ENCODE peak calls at places on chromosomes 16 and 17, in eight cellular contexts. Z is AG09309, G is fibroblast of the aortic adventitia, D is mucosa of descending colon, F is AG04450, S is tibial nerve, R is cardiac fibroblast, V is lower leg skin. K is an unnamed sample.

GRCh38 chr17:4645642-4646041 is 4.2 kb upstream of the ALOX15 start:
- DNase-seq in Z (no peak), G (no peak), D (no peak), F (no peak), S (no peak), R (no peak), V (no peak), K (no peak)

GRCh38 chr17:78611636-78612035 is 34.4 kb upstream of the DNAH17 start:
- DNase-seq in Z (no peak), G (peak), D (no peak), F (peak), S (no peak), R (peak), V (no peak), K (no peak)

GRCh38 chr17:28347261-28347891 is 10.0 kb downstream of the POLDIP2 start:
- DNase-seq in Z (peak), G (peak), D (no peak), F (peak), S (no peak), R (peak), V (no peak), K (peak)

GRCh38 chr16:25023541-25023940 is 8.4 kb upstream of the ARHGAP17 start:
- DNase-seq in Z (no peak), G (no peak), D (no peak), F (no peak), S (no peak), R (no peak), V (no peak), K (no peak)

GRCh38 chr17:64051153-64051552 is 30.7 kb upstream of the ICAM2 start:
- DNase-seq in Z (no peak), G (no peak), D (no peak), F (no peak), S (no peak), R (no peak), V (no peak), K (no peak)

GRCh38 chr17:49906511-49907136 is 58.8 kb upstream of the TAC4 start:
- DNase-seq in Z (no peak), G (no peak), D (no peak), F (no peak), S (no peak), R (no peak), V (no peak), K (no peak)

GRCh38 chr17:35865412-35866355 is 3.0 kb downstream of the HEATR9 start:
- DNase-seq in Z (no peak), G (peak), D (no peak), F (no peak), S (no peak), R (peak), V (no peak), K (peak)

GRCh38 chr17:44266402-44267164 is 1.4 kb downstream of the SLC4A1 start:
- DNase-seq in Z (no peak), G (peak), D (no peak), F (no peak), S (no peak), R (no peak), V (no peak), K (no peak)

GRCh38 chr17:44191941-44192496 is 5.2 kb downstream of the TMUB2 start:
- DNase-seq in Z (no peak), G (no peak), D (no peak), F (no peak), S (no peak), R (no peak), V (no peak), K (no peak)

GRCh38 chr16:81873843-81874752 is 95.0 kb downstream of the PLCG2 start:
- DNase-seq in Z (no peak), G (peak), D (no peak), F (no peak), S (peak), R (peak), V (peak), K (peak)

GRCh38 chr17:41972571-41973411 is 6.2 kb downstream of the CNP start:
- DNase-seq in Z (no peak), G (no peak), D (peak), F (no peak), S (no peak), R (peak), V (no peak), K (peak)

GRCh38 chr16:17591655-17592405 is 121.1 kb upstream of the XYLT1 start:
- DNase-seq in Z (no peak), G (no peak), D (no peak), F (no peak), S (no peak), R (no peak), V (no peak), K (no peak)

GRCh38 chr16:85639529-85640253 is 26.6 kb downstream of the GSE1 start:
- DNase-seq in Z (no peak), G (no peak), D (no peak), F (no peak), S (no peak), R (no peak), V (peak), K (no peak)

GRCh38 chr16:65012357-65012756 is 109.5 kb downstream of the CDH11 start:
- DNase-seq in Z (peak), G (peak), D (no peak), F (no peak), S (no peak), R (peak), V (no peak), K (peak)

GRCh38 chr17:65745241-65745640 is 183.8 kb upstream of the AXIN2 start:
- DNase-seq in Z (no peak), G (no peak), D (no peak), F (no peak), S (no peak), R (no peak), V (no peak), K (no peak)

GRCh38 chr16:56340416-56340815 is 84.9 kb downstream of the AMFR start:
- DNase-seq in Z (no peak), G (no peak), D (peak), F (no peak), S (no peak), R (no peak), V (no peak), K (no peak)

GRCh38 chr16:84501077-84501735 is 3.3 kb downstream of the MEAK7 start:
- DNase-seq in Z (no peak), G (peak), D (no peak), F (no peak), S (no peak), R (peak), V (no peak), K (peak)

GRCh38 chr17:74919440-74920305 is 3.4 kb downstream of the USH1G start:
- DNase-seq in Z (no peak), G (peak), D (no peak), F (no peak), S (no peak), R (peak), V (no peak), K (no peak)

GRCh38 chr16:15811778-15812750 is 44.8 kb downstream of the MYH11 start:
- DNase-seq in Z (peak), G (peak), D (no peak), F (peak), S (no peak), R (peak), V (peak), K (peak)

GRCh38 chr16:15810411-15810810 is 46.4 kb downstream of the MYH11 start:
- DNase-seq in Z (no peak), G (no peak), D (no peak), F (no peak), S (no peak), R (no peak), V (no peak), K (no peak)

GRCh38 chr16:15811416-15811777 is 45.4 kb downstream of the MYH11 start:
- DNase-seq in Z (peak), G (no peak), D (no peak), F (no peak), S (no peak), R (no peak), V (no peak), K (no peak)

GRCh38 chr16:15808071-15808470 is 48.8 kb downstream of the MYH11 start:
- DNase-seq in Z (no peak), G (no peak), D (no peak), F (no peak), S (no peak), R (no peak), V (no peak), K (peak)

GRCh38 chr16:15810949-15811348 is 45.9 kb downstream of the MYH11 start:
- DNase-seq in Z (no peak), G (no peak), D (no peak), F (no peak), S (no peak), R (no peak), V (no peak), K (no peak)
- TF ChIP-seq CTCF in Z (no peak), G (no peak), D (no peak), F (no peak), S (no peak), R (no peak), V (no peak), K (no peak)

DNA sequence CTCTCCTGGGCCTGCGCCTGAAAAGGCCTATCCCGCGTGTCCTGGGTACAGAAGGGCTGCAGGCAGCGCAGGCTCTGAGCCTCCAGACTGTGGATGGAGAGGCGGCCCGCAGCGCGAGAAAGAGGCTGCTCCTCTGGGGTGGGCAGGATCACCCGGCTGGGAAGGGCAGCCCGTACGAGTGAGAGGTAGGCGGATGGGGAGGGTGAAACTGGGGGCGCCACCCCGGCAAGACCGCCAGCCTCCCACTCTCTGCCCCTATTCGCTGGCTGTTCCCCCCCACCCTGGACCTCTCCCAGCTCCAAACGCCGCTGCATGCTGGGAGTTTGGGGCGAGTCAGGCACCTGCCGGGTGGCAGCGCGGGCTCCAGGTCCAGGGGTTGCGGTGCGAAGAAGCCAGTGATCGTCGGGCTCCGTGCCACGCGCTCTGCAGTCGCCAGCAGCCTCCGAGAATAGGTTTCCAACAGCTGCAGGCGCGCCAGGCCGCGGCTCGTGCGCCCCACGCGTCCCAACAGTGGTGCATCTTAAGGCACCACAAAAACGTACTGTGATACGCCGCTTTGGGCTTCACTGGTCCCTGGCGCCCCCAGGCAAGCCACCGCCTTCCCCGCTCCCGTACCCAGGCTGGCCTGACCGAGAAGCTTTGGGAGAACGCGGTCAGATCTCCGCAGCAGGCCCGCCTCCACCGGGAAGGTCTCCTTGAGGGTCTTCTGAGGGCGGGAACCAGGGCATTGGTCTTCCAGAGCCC is 1.1 kb downstream of the NOXO1 start:
- DNase-seq in Z (no peak), G (no peak), D (no peak), F (no peak), S (no peak), R (no peak), V (no peak), K (no peak)
- H3K4me3 ChIP-seq in Z (no peak), G (no peak), D (no peak), F (no peak), S (no peak), R (no peak), V (no peak), K (no peak)

GRCh38 chr17:38605230-38605851 is 411 bp downstream of the SRCIN1 start:
- DNase-seq in Z (no peak), G (no peak), D (no peak), F (no peak), S (no peak), R (no peak), V (no peak), K (no peak)

GRCh38 chr17:38605852-38606645 is at the start of gene SRCIN1:
- DNase-seq in Z (no peak), G (no peak), D (peak), F (no peak), S (no peak), R (no peak), V (no peak), K (no peak)

GRCh38 chr17:38602862-38603785 is 2.6 kb downstream of the SRCIN1 start:
- DNase-seq in Z (no peak), G (no peak), D (no peak), F (no peak), S (no peak), R (no peak), V (no peak), K (no peak)

GRCh38 chr17:38603786-38604478 is 1.8 kb downstream of the SRCIN1 start:
- DNase-seq in Z (no peak), G (no peak), D (no peak), F (no peak), S (no peak), R (no peak), V (no peak), K (no peak)

GRCh38 chr17:38604479-38605229 is 1.1 kb downstream of the SRCIN1 start:
- DNase-seq in Z (no peak), G (no peak), D (no peak), F (no peak), S (no peak), R (no peak), V (no peak), K (no peak)
- TF ChIP-seq CTCF in Z (no peak), G (no peak), D (no peak), F (no peak), S (no peak), R (no peak), V (no peak), K (no peak)

DNA sequence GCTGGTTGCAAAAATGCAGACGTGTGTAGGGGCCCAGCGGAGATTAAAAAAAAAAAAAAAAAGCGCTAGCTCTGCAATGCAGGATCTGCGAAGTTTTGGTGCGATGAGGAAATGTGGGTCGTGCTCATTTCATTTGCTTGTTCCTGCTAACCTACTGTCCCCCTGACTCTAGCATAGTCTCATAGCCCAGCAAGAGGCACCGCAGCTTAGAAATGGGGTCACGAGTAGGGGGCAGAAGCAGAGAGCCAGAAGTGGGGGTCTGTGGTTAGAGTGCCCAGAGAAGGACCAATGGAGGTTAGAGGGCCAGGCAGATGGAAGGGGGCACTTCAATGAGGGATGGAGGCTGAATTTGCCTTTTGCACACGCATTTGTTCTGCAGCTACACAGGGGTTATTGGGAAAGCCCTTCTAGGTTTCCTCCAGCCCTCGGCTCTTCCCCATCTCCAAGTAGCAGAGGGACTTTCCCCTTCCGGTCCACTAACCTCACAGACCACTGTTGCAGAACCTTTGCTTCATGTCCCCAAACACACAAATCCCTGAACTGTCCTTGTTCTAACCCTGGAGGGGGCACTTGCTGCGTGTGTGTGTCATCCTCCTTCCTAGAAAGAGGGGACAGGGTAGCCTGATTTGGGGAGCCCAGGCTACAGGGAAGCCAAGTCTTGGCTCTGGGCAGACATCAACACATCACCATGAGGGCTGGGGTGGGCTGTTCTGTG is 7.0 kb upstream of the NR1D1 start:
- DNase-seq in Z (no peak), G (peak), D (no peak), F (no peak), S (no peak), R (peak), V (peak), K (no peak)
- H3K4me3 ChIP-seq in Z (no peak), G (no peak), D (no peak), F (no peak), S (peak), R (no peak), V (no peak), K (no peak)

DNA sequence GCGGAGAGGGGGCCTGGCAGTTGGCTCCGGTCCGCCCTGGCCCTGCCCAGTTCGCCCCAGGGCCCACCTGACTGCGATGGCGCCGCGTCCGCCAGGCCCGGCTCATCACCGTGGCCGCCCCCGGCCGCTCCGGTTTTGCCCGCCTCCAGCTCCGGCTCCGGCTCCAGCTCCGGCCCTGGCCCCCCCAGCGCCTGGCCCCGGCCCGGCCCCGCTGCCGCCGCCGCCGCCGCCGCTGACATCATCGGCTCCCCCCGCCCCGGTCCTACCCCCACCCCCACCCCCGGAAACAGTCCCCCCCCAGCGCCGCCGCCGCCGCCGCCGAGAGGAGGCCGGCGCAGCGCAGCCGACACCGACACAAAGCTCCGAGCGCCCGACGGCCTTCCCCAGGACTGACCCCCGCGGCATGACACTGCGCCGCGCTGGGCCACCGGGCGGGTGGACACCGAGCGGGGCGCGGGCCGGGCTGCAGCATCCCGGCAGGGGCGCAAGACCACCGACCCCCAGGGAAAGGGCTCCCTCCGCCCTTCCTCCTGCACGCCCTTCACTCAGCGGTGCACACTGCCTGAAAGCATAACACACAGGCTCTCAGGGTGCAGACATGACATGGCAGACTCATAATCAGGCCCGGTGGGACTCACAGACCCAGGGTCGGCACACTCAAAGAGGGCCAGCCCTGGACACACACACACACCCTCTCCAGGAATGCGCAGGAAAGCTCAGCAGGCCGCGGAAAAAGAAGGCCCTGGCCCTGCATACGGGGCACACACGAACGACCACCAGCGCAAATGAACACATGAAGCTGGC is at the start of gene ZBTB4:
- DNase-seq in Z (no peak), G (peak), D (peak), F (no peak), S (no peak), R (peak), V (no peak), K (peak)
- TF ChIP-seq CTCF in Z (no peak), G (no peak), D (no peak), F (no peak), S (no peak), R (no peak), V (no peak), K (no peak)

GRCh38 chr17:32009262-32009542 is 2.0 kb downstream of the LRRC37B start:
- DNase-seq in Z (no peak), G (no peak), D (no peak), F (no peak), S (no peak), R (no peak), V (no peak), K (no peak)
- H3K4me3 ChIP-seq in Z (no peak), G (peak), D (no peak), F (peak), S (peak), R (no peak), V (no peak), K (no peak)

GRCh38 chr17:61729690-61730268 is 133.5 kb downstream of the BRIP1 start:
- DNase-seq in Z (no peak), G (no peak), D (no peak), F (no peak), S (no peak), R (no peak), V (no peak), K (no peak)
- TF ChIP-seq CTCF in Z (no peak), G (peak), D (no peak), F (peak), S (no peak), R (no peak), V (no peak), K (no peak)

GRCh38 chr16:89358030-89359005 is 132.0 kb downstream of the ANKRD11 start:
- DNase-seq in Z (no peak), G (no peak), D (peak), F (no peak), S (no peak), R (no peak), V (no peak), K (no peak)
- H3K4me3 ChIP-seq in Z (no peak), G (no peak), D (no peak), F (no peak), S (no peak), R (no peak), V (no peak), K (no peak)

GRCh38 chr17:46166692-46167249 is 26.5 kb downstream of the KANSL1 start:
- DNase-seq in Z (no peak), G (no peak), D (no peak), F (no peak), S (no peak), R (no peak), V (no peak), K (no peak)

GRCh38 chr17:46169913-46170312 is 23.3 kb downstream of the KANSL1 start:
- DNase-seq in Z (no peak), G (no peak), D (no peak), F (no peak), S (no peak), R (no peak), V (no peak), K (no peak)

GRCh38 chr17:46167826-46168569 is 25.2 kb downstream of the KANSL1 start:
- DNase-seq in Z (peak), G (peak), D (no peak), F (peak), S (no peak), R (peak), V (no peak), K (peak)

GRCh38 chr17:46163929-46164594 is 29.2 kb downstream of the KANSL1 start:
- DNase-seq in Z (no peak), G (no peak), D (no peak), F (no peak), S (no peak), R (no peak), V (no peak), K (no peak)

DNA sequence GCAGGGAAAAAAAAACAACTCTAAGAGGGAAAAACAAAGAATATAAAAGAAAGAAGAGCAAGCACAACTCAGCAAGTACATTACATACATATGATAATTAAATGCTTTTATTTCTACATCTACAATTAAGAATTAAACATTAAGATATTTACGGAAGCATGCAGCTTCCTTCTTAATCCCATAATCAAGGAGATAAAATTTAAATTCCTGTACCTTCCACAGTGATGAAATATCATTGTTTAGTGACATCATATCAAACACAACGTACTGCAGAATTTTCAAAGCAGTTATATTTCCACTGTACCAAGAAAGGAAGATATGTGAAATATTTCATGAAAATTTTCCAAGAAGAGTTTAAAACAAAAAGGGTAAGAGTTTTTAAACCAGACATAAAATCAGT is 26.0 kb downstream of the KANSL1 start:
- DNase-seq in Z (no peak), G (no peak), D (no peak), F (no peak), S (no peak), R (no peak), V (no peak), K (no peak)
- TF ChIP-seq CTCF in Z (no peak), G (no peak), D (no peak), F (no peak), S (no peak), R (no peak), V (no peak), K (no peak)

K was measured in astrocyte of the spinal cord.